ENCODE peak calls at places on chromosomes 5 and 9, in six cellular contexts. One of them, this sample, is unnamed.

GRCh38 chr5:180370861-180371641 is 17.9 kb upstream of the GFPT2 start:
- DNase-seq in iPS-NIHi11: no peak
- DNase-seq in right cardiac atrium: no peak
- DNase-seq in DND-41: no peak
- DNase-seq in activated effector memory CD4-positive, alpha-beta T cell treated with Interleukin-2 at 50 U/mL for 16 hours: no peak
- DNase-seq in stimulated activated CD4-positive, alpha-beta T cell treated with anti-CD3 and anti-CD28 coated beads, Interleukin-1b, Interleukin-23, amount 100 ng/mL, for 1 hour: no peak
- DNase-seq in this sample: no peak

GRCh38 chr5:159459951-159460538 is 129.8 kb upstream of the IL12B start:
- DNase-seq in DND-41: no peak
- DNase-seq in stimulated activated CD4-positive, alpha-beta T cell treated with anti-CD3 and anti-CD28 coated beads, Interleukin-1b, Interleukin-23, amount 100 ng/mL, for 1 hour: no peak
- DNase-seq in right cardiac atrium: no peak
- DNase-seq in iPS-NIHi11: no peak
- DNase-seq in activated effector memory CD4-positive, alpha-beta T cell treated with Interleukin-2 at 50 U/mL for 16 hours: no peak
- DNase-seq in this sample: peak; percentile 9

GRCh38 chr5:66329078-66329477 is 185.0 kb downstream of the SREK1 start:
- DNase-seq in activated effector memory CD4-positive, alpha-beta T cell treated with Interleukin-2 at 50 U/mL for 16 hours: no peak
- DNase-seq in stimulated activated CD4-positive, alpha-beta T cell treated with anti-CD3 and anti-CD28 coated beads, Interleukin-1b, Interleukin-23, amount 100 ng/mL, for 1 hour: no peak
- DNase-seq in iPS-NIHi11: no peak
- DNase-seq in right cardiac atrium: no peak
- DNase-seq in DND-41: no peak
- DNase-seq in this sample: peak; percentile 84

GRCh38 chr5:95508550-95508949 is 46.2 kb downstream of the SKIC3 start:
- DNase-seq in DND-41: no peak
- DNase-seq in activated effector memory CD4-positive, alpha-beta T cell treated with Interleukin-2 at 50 U/mL for 16 hours: no peak
- DNase-seq in iPS-NIHi11: no peak
- DNase-seq in stimulated activated CD4-positive, alpha-beta T cell treated with anti-CD3 and anti-CD28 coated beads, Interleukin-1b, Interleukin-23, amount 100 ng/mL, for 1 hour: no peak
- DNase-seq in right cardiac atrium: no peak
- DNase-seq in this sample: no peak

GRCh38 chr9:115730845-115731244 is 422.7 kb upstream of the PAPPA start:
- DNase-seq in stimulated activated CD4-positive, alpha-beta T cell treated with anti-CD3 and anti-CD28 coated beads, Interleukin-1b, Interleukin-23, amount 100 ng/mL, for 1 hour: no peak
- DNase-seq in right cardiac atrium: no peak
- DNase-seq in activated effector memory CD4-positive, alpha-beta T cell treated with Interleukin-2 at 50 U/mL for 16 hours: no peak
- DNase-seq in DND-41: peak; percentile 5
- DNase-seq in iPS-NIHi11: no peak
- DNase-seq in this sample: no peak

GRCh38 chr9:20382460-20383071 is 239.7 kb downstream of the MLLT3 start:
- DNase-seq in iPS-NIHi11: no peak
- DNase-seq in stimulated activated CD4-positive, alpha-beta T cell treated with anti-CD3 and anti-CD28 coated beads, Interleukin-1b, Interleukin-23, amount 100 ng/mL, for 1 hour: no peak
- DNase-seq in right cardiac atrium: no peak
- DNase-seq in DND-41: no peak
- DNase-seq in activated effector memory CD4-positive, alpha-beta T cell treated with Interleukin-2 at 50 U/mL for 16 hours: no peak
- DNase-seq in this sample: no peak

GRCh38 chr5:31809037-31809910 is 170.3 kb downstream of the PDZD2 start:
- DNase-seq in right cardiac atrium: peak; percentile 71
- DNase-seq in DND-41: peak; percentile 19
- DNase-seq in iPS-NIHi11: peak; percentile 87
- DNase-seq in activated effector memory CD4-positive, alpha-beta T cell treated with Interleukin-2 at 50 U/mL for 16 hours: no peak
- DNase-seq in stimulated activated CD4-positive, alpha-beta T cell treated with anti-CD3 and anti-CD28 coated beads, Interleukin-1b, Interleukin-23, amount 100 ng/mL, for 1 hour: no peak
- DNase-seq in this sample: peak; percentile 81

GRCh38 chr5:90473321-90474234 is 993 bp downstream of the MBLAC2 start:
- DNase-seq in activated effector memory CD4-positive, alpha-beta T cell treated with Interleukin-2 at 50 U/mL for 16 hours: peak; percentile 7
- DNase-seq in stimulated activated CD4-positive, alpha-beta T cell treated with anti-CD3 and anti-CD28 coated beads, Interleukin-1b, Interleukin-23, amount 100 ng/mL, for 1 hour: no peak
- DNase-seq in right cardiac atrium: peak; percentile 37
- DNase-seq in iPS-NIHi11: peak; percentile 34
- DNase-seq in DND-41: peak; percentile 55
- DNase-seq in this sample: peak; percentile 41

GRCh38 chr5:149677721-149678120 is 52.4 kb upstream of the PPARGC1B start:
- DNase-seq in activated effector memory CD4-positive, alpha-beta T cell treated with Interleukin-2 at 50 U/mL for 16 hours: no peak
- DNase-seq in stimulated activated CD4-positive, alpha-beta T cell treated with anti-CD3 and anti-CD28 coated beads, Interleukin-1b, Interleukin-23, amount 100 ng/mL, for 1 hour: no peak
- DNase-seq in right cardiac atrium: no peak
- DNase-seq in DND-41: no peak
- DNase-seq in iPS-NIHi11: no peak
- DNase-seq in this sample: no peak

GRCh38 chr9:93635186-93636107 is 59.1 kb downstream of the PHF2 start:
- DNase-seq in iPS-NIHi11: no peak
- DNase-seq in stimulated activated CD4-positive, alpha-beta T cell treated with anti-CD3 and anti-CD28 coated beads, Interleukin-1b, Interleukin-23, amount 100 ng/mL, for 1 hour: no peak
- DNase-seq in right cardiac atrium: no peak
- DNase-seq in activated effector memory CD4-positive, alpha-beta T cell treated with Interleukin-2 at 50 U/mL for 16 hours: no peak
- DNase-seq in DND-41: no peak
- DNase-seq in this sample: no peak

GRCh38 chr5:141476132-141476909 is 555 bp downstream of the PCDHGC3 start:
- DNase-seq in right cardiac atrium: peak; percentile 69
- DNase-seq in DND-41: peak; percentile 11
- DNase-seq in stimulated activated CD4-positive, alpha-beta T cell treated with anti-CD3 and anti-CD28 coated beads, Interleukin-1b, Interleukin-23, amount 100 ng/mL, for 1 hour: no peak
- DNase-seq in activated effector memory CD4-positive, alpha-beta T cell treated with Interleukin-2 at 50 U/mL for 16 hours: no peak
- DNase-seq in iPS-NIHi11: peak; percentile 38
- DNase-seq in this sample: peak; percentile 71

GRCh38 chr9:133151041-133151440 is 12.7 kb downstream of the GBGT1 start:
- DNase-seq in right cardiac atrium: no peak
- DNase-seq in stimulated activated CD4-positive, alpha-beta T cell treated with anti-CD3 and anti-CD28 coated beads, Interleukin-1b, Interleukin-23, amount 100 ng/mL, for 1 hour: no peak
- DNase-seq in iPS-NIHi11: no peak
- DNase-seq in DND-41: no peak
- DNase-seq in activated effector memory CD4-positive, alpha-beta T cell treated with Interleukin-2 at 50 U/mL for 16 hours: no peak
- DNase-seq in this sample: no peak

GRCh38 chr5:141992349-141992963 is 20.4 kb downstream of the GNPDA1 start:
- DNase-seq in activated effector memory CD4-positive, alpha-beta T cell treated with Interleukin-2 at 50 U/mL for 16 hours: peak; percentile 51
- DNase-seq in DND-41: peak; percentile 74
- DNase-seq in stimulated activated CD4-positive, alpha-beta T cell treated with anti-CD3 and anti-CD28 coated beads, Interleukin-1b, Interleukin-23, amount 100 ng/mL, for 1 hour: peak; percentile 48
- DNase-seq in iPS-NIHi11: peak; percentile 73
- DNase-seq in right cardiac atrium: peak; percentile 73
- DNase-seq in this sample: peak; percentile 76

GRCh38 chr9:36132081-36132480 is 4.5 kb upstream of the GLIPR2 start:
- DNase-seq in iPS-NIHi11: no peak
- DNase-seq in stimulated activated CD4-positive, alpha-beta T cell treated with anti-CD3 and anti-CD28 coated beads, Interleukin-1b, Interleukin-23, amount 100 ng/mL, for 1 hour: no peak
- DNase-seq in right cardiac atrium: no peak
- DNase-seq in DND-41: no peak
- DNase-seq in activated effector memory CD4-positive, alpha-beta T cell treated with Interleukin-2 at 50 U/mL for 16 hours: no peak
- DNase-seq in this sample: peak; percentile 74

GRCh38 chr9:17635115-17635890 is 56.4 kb downstream of the SH3GL2 start:
- DNase-seq in iPS-NIHi11: no peak
- DNase-seq in stimulated activated CD4-positive, alpha-beta T cell treated with anti-CD3 and anti-CD28 coated beads, Interleukin-1b, Interleukin-23, amount 100 ng/mL, for 1 hour: no peak
- DNase-seq in DND-41: no peak
- DNase-seq in right cardiac atrium: no peak
- DNase-seq in activated effector memory CD4-positive, alpha-beta T cell treated with Interleukin-2 at 50 U/mL for 16 hours: no peak
- DNase-seq in this sample: no peak

GRCh38 chr5:53917095-53917494 is 356.7 kb downstream of the NDUFS4 start:
- DNase-seq in stimulated activated CD4-positive, alpha-beta T cell treated with anti-CD3 and anti-CD28 coated beads, Interleukin-1b, Interleukin-23, amount 100 ng/mL, for 1 hour: no peak
- DNase-seq in iPS-NIHi11: no peak
- DNase-seq in activated effector memory CD4-positive, alpha-beta T cell treated with Interleukin-2 at 50 U/mL for 16 hours: no peak
- DNase-seq in DND-41: no peak
- DNase-seq in right cardiac atrium: no peak
- DNase-seq in this sample: peak; percentile 26

GRCh38 chr9:83239787-83240186 is 176.8 kb upstream of the RASEF start:
- DNase-seq in iPS-NIHi11: no peak
- DNase-seq in right cardiac atrium: no peak
- DNase-seq in stimulated activated CD4-positive, alpha-beta T cell treated with anti-CD3 and anti-CD28 coated beads, Interleukin-1b, Interleukin-23, amount 100 ng/mL, for 1 hour: no peak
- DNase-seq in DND-41: no peak
- DNase-seq in activated effector memory CD4-positive, alpha-beta T cell treated with Interleukin-2 at 50 U/mL for 16 hours: no peak
- DNase-seq in this sample: no peak

GRCh38 chr9:130193531-130194405 is 21.6 kb downstream of the NCS1 start:
- DNase-seq in stimulated activated CD4-positive, alpha-beta T cell treated with anti-CD3 and anti-CD28 coated beads, Interleukin-1b, Interleukin-23, amount 100 ng/mL, for 1 hour: no peak
- DNase-seq in activated effector memory CD4-positive, alpha-beta T cell treated with Interleukin-2 at 50 U/mL for 16 hours: no peak
- DNase-seq in right cardiac atrium: no peak
- DNase-seq in iPS-NIHi11: peak; percentile 53
- DNase-seq in DND-41: no peak
- DNase-seq in this sample: peak; percentile 35

GRCh38 chr9:136225366-136225747 is 20.3 kb downstream of the QSOX2 start:
- DNase-seq in right cardiac atrium: no peak
- DNase-seq in activated effector memory CD4-positive, alpha-beta T cell treated with Interleukin-2 at 50 U/mL for 16 hours: peak; percentile 11
- DNase-seq in DND-41: no peak
- DNase-seq in stimulated activated CD4-positive, alpha-beta T cell treated with anti-CD3 and anti-CD28 coated beads, Interleukin-1b, Interleukin-23, amount 100 ng/mL, for 1 hour: no peak
- DNase-seq in iPS-NIHi11: no peak
- DNase-seq in this sample: no peak

GRCh38 chr9:92404437-92404836 is at the start of gene OGN:
- DNase-seq in activated effector memory CD4-positive, alpha-beta T cell treated with Interleukin-2 at 50 U/mL for 16 hours: no peak
- DNase-seq in iPS-NIHi11: no peak
- DNase-seq in DND-41: peak; percentile 42
- DNase-seq in right cardiac atrium: no peak
- DNase-seq in stimulated activated CD4-positive, alpha-beta T cell treated with anti-CD3 and anti-CD28 coated beads, Interleukin-1b, Interleukin-23, amount 100 ng/mL, for 1 hour: no peak
- DNase-seq in this sample: no peak

GRCh38 chr5:137186759-137187461 is 312.2 kb downstream of the SPOCK1 start:
- DNase-seq in stimulated activated CD4-positive, alpha-beta T cell treated with anti-CD3 and anti-CD28 coated beads, Interleukin-1b, Interleukin-23, amount 100 ng/mL, for 1 hour: no peak
- DNase-seq in DND-41: no peak
- DNase-seq in activated effector memory CD4-positive, alpha-beta T cell treated with Interleukin-2 at 50 U/mL for 16 hours: no peak
- DNase-seq in right cardiac atrium: peak; percentile 41
- DNase-seq in iPS-NIHi11: no peak
- DNase-seq in this sample: peak; percentile 82

GRCh38 chr9:130197888-130198287 is 25.7 kb downstream of the NCS1 start:
- DNase-seq in iPS-NIHi11: no peak
- DNase-seq in DND-41: no peak
- DNase-seq in stimulated activated CD4-positive, alpha-beta T cell treated with anti-CD3 and anti-CD28 coated beads, Interleukin-1b, Interleukin-23, amount 100 ng/mL, for 1 hour: no peak
- DNase-seq in right cardiac atrium: no peak
- DNase-seq in activated effector memory CD4-positive, alpha-beta T cell treated with Interleukin-2 at 50 U/mL for 16 hours: no peak
- DNase-seq in this sample: no peak

GRCh38 chr9:90726215-90726614 is 75.4 kb upstream of the SYK start:
- DNase-seq in right cardiac atrium: no peak
- DNase-seq in DND-41: no peak
- DNase-seq in activated effector memory CD4-positive, alpha-beta T cell treated with Interleukin-2 at 50 U/mL for 16 hours: no peak
- DNase-seq in stimulated activated CD4-positive, alpha-beta T cell treated with anti-CD3 and anti-CD28 coated beads, Interleukin-1b, Interleukin-23, amount 100 ng/mL, for 1 hour: no peak
- DNase-seq in iPS-NIHi11: peak; percentile 46
- DNase-seq in this sample: no peak

GRCh38 chr5:121158433-121158832 is 693.2 kb upstream of the FTMT start:
- DNase-seq in DND-41: no peak
- DNase-seq in stimulated activated CD4-positive, alpha-beta T cell treated with anti-CD3 and anti-CD28 coated beads, Interleukin-1b, Interleukin-23, amount 100 ng/mL, for 1 hour: no peak
- DNase-seq in iPS-NIHi11: no peak
- DNase-seq in activated effector memory CD4-positive, alpha-beta T cell treated with Interleukin-2 at 50 U/mL for 16 hours: no peak
- DNase-seq in right cardiac atrium: no peak
- DNase-seq in this sample: no peak

GRCh38 chr5:32810812-32811211 is 99.7 kb downstream of the NPR3 start:
- DNase-seq in activated effector memory CD4-positive, alpha-beta T cell treated with Interleukin-2 at 50 U/mL for 16 hours: no peak
- DNase-seq in DND-41: no peak
- DNase-seq in iPS-NIHi11: no peak
- DNase-seq in right cardiac atrium: no peak
- DNase-seq in stimulated activated CD4-positive, alpha-beta T cell treated with anti-CD3 and anti-CD28 coated beads, Interleukin-1b, Interleukin-23, amount 100 ng/mL, for 1 hour: no peak
- DNase-seq in this sample: no peak

GRCh38 chr9:137459601-137460362 is 648 bp upstream of the NSMF start:
- DNase-seq in activated effector memory CD4-positive, alpha-beta T cell treated with Interleukin-2 at 50 U/mL for 16 hours: no peak
- DNase-seq in right cardiac atrium: peak; percentile 14
- DNase-seq in iPS-NIHi11: no peak
- DNase-seq in DND-41: no peak
- DNase-seq in stimulated activated CD4-positive, alpha-beta T cell treated with anti-CD3 and anti-CD28 coated beads, Interleukin-1b, Interleukin-23, amount 100 ng/mL, for 1 hour: no peak
- DNase-seq in this sample: no peak

GRCh38 chr9:105191508-105192118 is 52.8 kb upstream of the SLC44A1 start:
- DNase-seq in activated effector memory CD4-positive, alpha-beta T cell treated with Interleukin-2 at 50 U/mL for 16 hours: no peak
- DNase-seq in stimulated activated CD4-positive, alpha-beta T cell treated with anti-CD3 and anti-CD28 coated beads, Interleukin-1b, Interleukin-23, amount 100 ng/mL, for 1 hour: no peak
- DNase-seq in DND-41: no peak
- DNase-seq in right cardiac atrium: no peak
- DNase-seq in iPS-NIHi11: no peak
- DNase-seq in this sample: peak; percentile 18

GRCh38 chr9:133822439-133823065 is 84.4 kb upstream of the SARDH start:
- DNase-seq in DND-41: no peak
- DNase-seq in activated effector memory CD4-positive, alpha-beta T cell treated with Interleukin-2 at 50 U/mL for 16 hours: no peak
- DNase-seq in right cardiac atrium: no peak
- DNase-seq in iPS-NIHi11: no peak
- DNase-seq in stimulated activated CD4-positive, alpha-beta T cell treated with anti-CD3 and anti-CD28 coated beads, Interleukin-1b, Interleukin-23, amount 100 ng/mL, for 1 hour: no peak
- DNase-seq in this sample: no peak

GRCh38 chr9:127684576-127684975 is 22.2 kb upstream of the CFAP157 start:
- DNase-seq in stimulated activated CD4-positive, alpha-beta T cell treated with anti-CD3 and anti-CD28 coated beads, Interleukin-1b, Interleukin-23, amount 100 ng/mL, for 1 hour: no peak
- DNase-seq in activated effector memory CD4-positive, alpha-beta T cell treated with Interleukin-2 at 50 U/mL for 16 hours: no peak
- DNase-seq in DND-41: no peak
- DNase-seq in iPS-NIHi11: no peak
- DNase-seq in right cardiac atrium: no peak
- DNase-seq in this sample: peak; percentile 31

GRCh38 chr9:134734270-134734669 is 92.7 kb downstream of the COL5A1 start:
- DNase-seq in activated effector memory CD4-positive, alpha-beta T cell treated with Interleukin-2 at 50 U/mL for 16 hours: no peak
- DNase-seq in iPS-NIHi11: no peak
- DNase-seq in right cardiac atrium: no peak
- DNase-seq in stimulated activated CD4-positive, alpha-beta T cell treated with anti-CD3 and anti-CD28 coated beads, Interleukin-1b, Interleukin-23, amount 100 ng/mL, for 1 hour: no peak
- DNase-seq in DND-41: no peak
- DNase-seq in this sample: no peak

GRCh38 chr5:140567136-140567818 is 2.6 kb downstream of the SLC35A4 start:
- DNase-seq in right cardiac atrium: no peak
- DNase-seq in stimulated activated CD4-positive, alpha-beta T cell treated with anti-CD3 and anti-CD28 coated beads, Interleukin-1b, Interleukin-23, amount 100 ng/mL, for 1 hour: no peak
- DNase-seq in activated effector memory CD4-positive, alpha-beta T cell treated with Interleukin-2 at 50 U/mL for 16 hours: no peak
- DNase-seq in iPS-NIHi11: no peak
- DNase-seq in DND-41: no peak
- DNase-seq in this sample: no peak

GRCh38 chr9:16864741-16865434 is 5.6 kb downstream of the BNC2 start:
- DNase-seq in activated effector memory CD4-positive, alpha-beta T cell treated with Interleukin-2 at 50 U/mL for 16 hours: no peak
- DNase-seq in DND-41: no peak
- DNase-seq in right cardiac atrium: no peak
- DNase-seq in iPS-NIHi11: no peak
- DNase-seq in stimulated activated CD4-positive, alpha-beta T cell treated with anti-CD3 and anti-CD28 coated beads, Interleukin-1b, Interleukin-23, amount 100 ng/mL, for 1 hour: no peak
- DNase-seq in this sample: no peak

GRCh38 chr5:72848474-72849428 is 32.3 kb downstream of the TNPO1 start:
- DNase-seq in stimulated activated CD4-positive, alpha-beta T cell treated with anti-CD3 and anti-CD28 coated beads, Interleukin-1b, Interleukin-23, amount 100 ng/mL, for 1 hour: peak; percentile 3
- DNase-seq in activated effector memory CD4-positive, alpha-beta T cell treated with Interleukin-2 at 50 U/mL for 16 hours: peak; percentile 20
- DNase-seq in DND-41: peak; percentile 51
- DNase-seq in iPS-NIHi11: peak; percentile 76
- DNase-seq in right cardiac atrium: peak; percentile 68
- DNase-seq in this sample: peak; percentile 37

GRCh38 chr5:158121678-158122077 is 262.7 kb upstream of the CLINT1 start:
- DNase-seq in right cardiac atrium: no peak
- DNase-seq in DND-41: no peak
- DNase-seq in stimulated activated CD4-positive, alpha-beta T cell treated with anti-CD3 and anti-CD28 coated beads, Interleukin-1b, Interleukin-23, amount 100 ng/mL, for 1 hour: no peak
- DNase-seq in activated effector memory CD4-positive, alpha-beta T cell treated with Interleukin-2 at 50 U/mL for 16 hours: no peak
- DNase-seq in iPS-NIHi11: no peak
- DNase-seq in this sample: no peak

GRCh38 chr5:179608131-179608581 is 15.3 kb downstream of the HNRNPH1 start:
- DNase-seq in DND-41: peak; percentile 80
- DNase-seq in activated effector memory CD4-positive, alpha-beta T cell treated with Interleukin-2 at 50 U/mL for 16 hours: peak; percentile 46
- DNase-seq in iPS-NIHi11: no peak
- DNase-seq in stimulated activated CD4-positive, alpha-beta T cell treated with anti-CD3 and anti-CD28 coated beads, Interleukin-1b, Interleukin-23, amount 100 ng/mL, for 1 hour: no peak
- DNase-seq in right cardiac atrium: no peak
- DNase-seq in this sample: no peak

GRCh38 chr5:36200513-36200912 is 41.2 kb downstream of the NADK2 start:
- DNase-seq in DND-41: no peak
- DNase-seq in stimulated activated CD4-positive, alpha-beta T cell treated with anti-CD3 and anti-CD28 coated beads, Interleukin-1b, Interleukin-23, amount 100 ng/mL, for 1 hour: no peak
- DNase-seq in iPS-NIHi11: no peak
- DNase-seq in right cardiac atrium: no peak
- DNase-seq in activated effector memory CD4-positive, alpha-beta T cell treated with Interleukin-2 at 50 U/mL for 16 hours: no peak
- DNase-seq in this sample: peak; percentile 88

GRCh38 chr5:34044950-34045525 is 2.0 kb upstream of the C1QTNF3 start:
- DNase-seq in activated effector memory CD4-positive, alpha-beta T cell treated with Interleukin-2 at 50 U/mL for 16 hours: no peak
- DNase-seq in stimulated activated CD4-positive, alpha-beta T cell treated with anti-CD3 and anti-CD28 coated beads, Interleukin-1b, Interleukin-23, amount 100 ng/mL, for 1 hour: no peak
- DNase-seq in DND-41: no peak
- DNase-seq in iPS-NIHi11: no peak
- DNase-seq in right cardiac atrium: no peak
- DNase-seq in this sample: no peak

GRCh38 chr5:170896779-170897178 is 35.0 kb downstream of the RANBP17 start:
- DNase-seq in iPS-NIHi11: peak; percentile 51
- DNase-seq in right cardiac atrium: peak; percentile 10
- DNase-seq in activated effector memory CD4-positive, alpha-beta T cell treated with Interleukin-2 at 50 U/mL for 16 hours: no peak
- DNase-seq in stimulated activated CD4-positive, alpha-beta T cell treated with anti-CD3 and anti-CD28 coated beads, Interleukin-1b, Interleukin-23, amount 100 ng/mL, for 1 hour: no peak
- DNase-seq in DND-41: no peak
- DNase-seq in this sample: peak; percentile 29